ENCODE peak calls at places on chromosomes 4 and X, in eight cellular contexts. C, S, J, Q, F, H, P and U are unnamed samples.

GRCh38 chrX:155966876-155967275 is 30.6 kb upstream of the IL9R start:
- DNase-seq in C (peak; percentile 38), S (peak; percentile 59), J (peak; percentile 35), Q (peak; percentile 67), F (peak; percentile 32), H (peak; percentile 65), P (peak; percentile 72), U (no peak)

GRCh38 chr4:56976283-56976877 is 1.0 kb downstream of the NOA1 start:
- DNase-seq in C (no peak), S (no peak), J (no peak), Q (no peak), F (peak; percentile 55), H (no peak), P (peak; percentile 26), U (peak; percentile 9)

GRCh38 chr4:122007016-122007415 is 55.2 kb upstream of the TRPC3 start:
- DNase-seq in C (no peak), S (no peak), J (no peak), Q (no peak), F (peak; percentile 8), H (no peak), P (no peak), U (no peak)

GRCh38 chr4:41189669-41190068 is 24.7 kb downstream of the APBB2 start:
- DNase-seq in C (no peak), S (no peak), J (no peak), Q (peak; percentile 26), F (no peak), H (no peak), P (no peak), U (no peak)

GRCh38 chr4:54090804-54091623 is 8.9 kb upstream of the GSX2 start:
- DNase-seq in C (no peak), S (peak; percentile 61), J (peak; percentile 55), Q (peak; percentile 48), F (peak; percentile 80), H (peak; percentile 77), P (peak; percentile 47), U (no peak)

GRCh38 chrX:15973299-15973698 is 118.7 kb upstream of the AP1S2 start:
- DNase-seq in C (peak; percentile 21), S (peak; percentile 66), J (peak; percentile 35), Q (peak; percentile 63), F (peak; percentile 34), H (peak; percentile 12), P (peak; percentile 48), U (peak; percentile 62)

GRCh38 chr4:141046255-141046654 is 87.0 kb downstream of the RNF150 start:
- DNase-seq in C (no peak), S (peak; percentile 60), J (peak; percentile 32), Q (no peak), F (peak; percentile 99), H (no peak), P (no peak), U (no peak)

GRCh38 chr4:159787901-159788300 is 685.0 kb downstream of the RAPGEF2 start:
- DNase-seq in C (no peak), S (peak; percentile 50), J (no peak), Q (no peak), F (no peak), H (no peak), P (no peak), U (no peak)

GRCh38 chrX:87434618-87435017 is 83.0 kb upstream of the KLHL4 start:
- DNase-seq in C (no peak), S (no peak), J (no peak), Q (no peak), F (no peak), H (no peak), P (no peak), U (no peak)

GRCh38 chrX:2710496-2710895 is 19.4 kb downstream of the CD99 start:
- DNase-seq in C (no peak), S (peak; percentile 74), J (peak; percentile 54), Q (peak; percentile 45), F (peak; percentile 67), H (no peak), P (peak; percentile 57), U (no peak)

GRCh38 chr4:132910226-132910748 is 238.8 kb upstream of the PCDH10 start:
- DNase-seq in C (no peak), S (no peak), J (no peak), Q (no peak), F (no peak), H (no peak), P (no peak), U (no peak)

GRCh38 chrX:152157042-152157441 is 18.7 kb upstream of the MAGEA10 start:
- DNase-seq in C (no peak), S (no peak), J (no peak), Q (peak; percentile 2), F (no peak), H (no peak), P (no peak), U (no peak)

GRCh38 chrX:39613997-39614679 is 483.6 kb downstream of the BCOR start:
- DNase-seq in C (no peak), S (no peak), J (peak; percentile 26), Q (peak; percentile 66), F (no peak), H (peak; percentile 59), P (peak; percentile 76), U (peak; percentile 92)

GRCh38 chrX:143437439-143437838 is 79.8 kb downstream of the SPANXN3 start:
- DNase-seq in C (no peak), S (peak; percentile 60), J (peak; percentile 8), Q (peak; percentile 45), F (no peak), H (peak; percentile 6), P (peak; percentile 53), U (peak; percentile 48)

GRCh38 chr4:156779774-156780173 is 191.8 kb downstream of the PDGFC start:
- DNase-seq in C (peak; percentile 52), S (peak; percentile 84), J (no peak), Q (no peak), F (peak; percentile 81), H (no peak), P (no peak), U (no peak)

GRCh38 chr4:156547439-156547838 is 424.2 kb downstream of the PDGFC start:
- DNase-seq in C (no peak), S (peak; percentile 72), J (peak; percentile 8), Q (no peak), F (peak; percentile 93), H (no peak), P (no peak), U (no peak)

GRCh38 chr4:1236103-1236641 is 12.8 kb downstream of the CTBP1 start:
- DNase-seq in C (no peak), S (no peak), J (no peak), Q (no peak), F (no peak), H (no peak), P (peak; percentile 1), U (no peak)

GRCh38 chr4:34732579-34732978 is 1511.7 kb downstream of the ARAP2 start:
- DNase-seq in C (no peak), S (no peak), J (no peak), Q (no peak), F (no peak), H (no peak), P (no peak), U (no peak)

GRCh38 chr4:34732170-34732569 is 1512.1 kb downstream of the ARAP2 start:
- DNase-seq in C (no peak), S (no peak), J (no peak), Q (no peak), F (no peak), H (no peak), P (no peak), U (no peak)

GRCh38 chr4:34731045-34731444 is 1513.3 kb downstream of the ARAP2 start:
- DNase-seq in C (no peak), S (no peak), J (peak; percentile 19), Q (no peak), F (no peak), H (no peak), P (no peak), U (no peak)

DNA sequence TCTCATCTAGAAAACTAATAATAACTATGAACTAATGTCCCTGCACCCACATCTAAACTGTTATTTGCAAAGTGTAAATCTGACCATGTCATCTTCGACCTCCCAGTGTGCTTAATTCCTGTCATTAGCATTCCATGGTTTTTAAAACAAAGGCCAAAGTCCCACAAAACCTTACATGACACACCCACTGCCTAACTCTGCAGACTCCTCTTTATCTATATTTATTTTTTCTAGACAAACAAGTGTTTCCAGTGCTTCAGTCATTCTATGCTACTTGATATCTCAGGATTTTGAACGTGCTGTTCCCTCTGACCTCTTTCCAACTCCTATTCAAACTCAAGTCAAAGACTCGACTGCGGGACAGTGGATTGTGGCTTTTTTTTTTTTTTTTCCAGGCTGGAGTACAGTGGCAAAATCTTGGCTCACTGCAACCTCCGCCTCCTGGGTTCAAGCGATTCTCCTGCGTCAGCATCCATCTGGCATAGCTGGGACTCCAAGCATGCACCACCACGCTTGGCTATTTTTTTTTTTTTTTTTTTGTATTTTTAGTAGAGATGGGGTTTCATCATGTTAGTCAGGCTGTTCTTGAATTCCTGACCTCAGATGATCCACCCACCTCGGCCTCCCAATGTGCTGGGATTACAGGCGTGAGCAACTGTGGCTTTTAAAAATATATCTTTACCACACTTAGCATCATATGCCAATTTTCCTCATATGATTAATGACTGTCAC is 1511.0 kb downstream of the ARAP2 start:
- DNase-seq in C (no peak), S (no peak), J (peak; percentile 56), Q (no peak), F (no peak), H (no peak), P (peak; percentile 2), U (no peak)
- H3K4me3 ChIP-seq in C (no peak overlapping the region), S (no peak overlapping the region), J (no peak overlapping the region), Q (no peak overlapping the region), F (no peak overlapping the region), H (no peak overlapping the region), P (no peak overlapping the region), U (no peak overlapping the region)

GRCh38 chr4:185369729-185370128 is 26.0 kb downstream of the LRP2BP start:
- DNase-seq in C (no peak), S (no peak), J (no peak), Q (no peak), F (peak; percentile 48), H (no peak), P (no peak), U (no peak)
- TF ChIP-seq EZH2phosphoT487 in C (no peak), S (no peak), J (no peak), Q (no peak), F (no peak), H (no peak), P (no peak), U (no peak)

DNA sequence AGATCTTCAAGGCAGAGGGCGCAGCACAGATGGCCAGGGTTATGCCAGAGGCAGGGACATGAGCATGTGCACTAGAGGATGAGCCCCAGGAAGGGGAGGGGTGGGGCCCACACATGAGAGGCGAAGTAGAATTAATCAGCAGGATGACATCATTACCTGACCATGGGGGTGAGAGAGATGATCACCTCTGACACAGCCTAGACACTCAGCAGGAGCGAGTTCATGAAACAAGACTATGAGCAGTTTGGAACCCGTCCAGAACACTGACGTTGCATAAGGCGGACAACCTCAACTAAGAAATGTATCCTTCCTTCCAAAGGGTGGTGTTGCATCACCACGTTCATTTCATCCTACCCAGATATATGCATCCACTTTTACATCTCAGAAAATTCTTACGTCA is 446.7 kb upstream of the TENM3 start:
- DNase-seq in C (no peak), S (no peak), J (peak; percentile 24), Q (no peak), F (peak; percentile 7), H (no peak), P (no peak), U (no peak)
- H3K27ac ChIP-seq in C (no peak overlapping the region), S (no peak overlapping the region), J (no peak overlapping the region), Q (no peak overlapping the region), F (no peak overlapping the region), H (no peak overlapping the region), P (no peak overlapping the region), U (no peak overlapping the region)

DNA sequence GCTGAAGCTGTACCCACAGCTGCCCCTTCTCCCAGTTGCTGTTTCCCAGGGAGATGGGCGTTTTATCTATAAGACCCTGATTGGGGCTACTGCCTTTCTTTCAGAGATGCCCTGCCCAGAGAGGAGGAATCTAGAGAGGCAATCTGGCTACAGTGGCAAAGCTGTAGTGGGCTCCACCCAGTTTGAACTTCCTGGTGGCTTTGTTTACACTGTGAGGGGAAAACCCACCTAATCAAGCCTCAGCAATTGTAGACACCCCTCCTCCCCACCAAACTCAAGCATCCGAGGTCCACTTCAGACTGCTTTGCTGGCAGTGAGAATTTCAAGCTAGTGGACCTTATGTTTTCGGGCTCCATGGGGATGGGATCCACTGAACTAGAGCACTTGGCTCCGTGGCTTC is 240.4 kb upstream of the AFF2 start:
- DNase-seq in C (no peak), S (no peak), J (no peak), Q (no peak), F (no peak), H (no peak), P (no peak), U (no peak)
- H3K4me3 ChIP-seq in C (no peak overlapping the region), S (no peak overlapping the region), J (no peak overlapping the region), Q (no peak overlapping the region), F (no peak overlapping the region), H (no peak overlapping the region), P (no peak overlapping the region), U (no peak overlapping the region)